ENCODE peak calls at places on chromosomes 11 and 22, in seven cellular contexts. One of them, this sample, is unnamed.

GRCh38 chr11:3905080-3905953 is 49.9 kb downstream of the STIM1 start:
- DNase-seq in left ventricle myocardium inferior: no peak
- DNase-seq in astrocyte: peak
- DNase-seq in neuronal stem cell: no peak
- DNase-seq in foreskin fibroblast: peak
- DNase-seq in pancreas: peak
- DNase-seq in cardiac fibroblast: peak
- DNase-seq in this sample: no peak

GRCh38 chr11:22752908-22753310 is 76.7 kb downstream of the SVIP start:
- DNase-seq in foreskin fibroblast: no peak
- DNase-seq in left ventricle myocardium inferior: no peak
- DNase-seq in cardiac fibroblast: no peak
- DNase-seq in pancreas: peak
- DNase-seq in astrocyte: no peak
- DNase-seq in neuronal stem cell: no peak
- DNase-seq in this sample: no peak

GRCh38 chr22:31748490-31748889 is 1.4 kb downstream of the PRR14L start:
- DNase-seq in neuronal stem cell: no peak
- DNase-seq in foreskin fibroblast: peak
- DNase-seq in pancreas: no peak
- DNase-seq in astrocyte: no peak
- DNase-seq in cardiac fibroblast: no peak
- DNase-seq in left ventricle myocardium inferior: no peak
- DNase-seq in this sample: no peak

GRCh38 chr11:77345621-77346020 is 44.1 kb upstream of the GDPD4 start:
- DNase-seq in neuronal stem cell: no peak
- DNase-seq in cardiac fibroblast: peak
- DNase-seq in foreskin fibroblast: peak
- DNase-seq in left ventricle myocardium inferior: no peak
- DNase-seq in astrocyte: peak
- DNase-seq in pancreas: no peak
- DNase-seq in this sample: peak

GRCh38 chr22:39135092-39135896 is 17.2 kb downstream of the CBX7 start:
- DNase-seq in foreskin fibroblast: peak
- DNase-seq in astrocyte: no peak
- DNase-seq in pancreas: no peak
- DNase-seq in left ventricle myocardium inferior: peak
- DNase-seq in cardiac fibroblast: peak
- DNase-seq in neuronal stem cell: no peak
- DNase-seq in this sample: peak

GRCh38 chr11:81869337-81870065 is 864.2 kb downstream of the FAM181B start:
- DNase-seq in left ventricle myocardium inferior: no peak
- DNase-seq in pancreas: no peak
- DNase-seq in cardiac fibroblast: peak
- DNase-seq in neuronal stem cell: no peak
- DNase-seq in foreskin fibroblast: no peak
- DNase-seq in astrocyte: peak
- DNase-seq in this sample: no peak

GRCh38 chr22:47304191-47304831 is 541.9 kb downstream of the TBC1D22A start:
- DNase-seq in foreskin fibroblast: no peak
- DNase-seq in pancreas: no peak
- DNase-seq in cardiac fibroblast: no peak
- DNase-seq in neuronal stem cell: no peak
- DNase-seq in astrocyte: no peak
- DNase-seq in left ventricle myocardium inferior: no peak
- DNase-seq in this sample: no peak

GRCh38 chr11:38788591-38788990 is 2190.6 kb upstream of the RAG2 start:
- DNase-seq in left ventricle myocardium inferior: no peak
- DNase-seq in foreskin fibroblast: no peak
- DNase-seq in cardiac fibroblast: peak
- DNase-seq in neuronal stem cell: no peak
- DNase-seq in astrocyte: peak
- DNase-seq in pancreas: no peak
- DNase-seq in this sample: no peak

GRCh38 chr11:41044747-41045146 is 414.7 kb downstream of the LRRC4C start:
- DNase-seq in cardiac fibroblast: no peak
- DNase-seq in left ventricle myocardium inferior: no peak
- DNase-seq in astrocyte: no peak
- DNase-seq in foreskin fibroblast: no peak
- DNase-seq in neuronal stem cell: no peak
- DNase-seq in pancreas: no peak
- DNase-seq in this sample: no peak

GRCh38 chr22:38080847-38081635 is 2.9 kb downstream of the SLC16A8 start:
- DNase-seq in astrocyte: peak
- DNase-seq in neuronal stem cell: no peak
- DNase-seq in foreskin fibroblast: peak
- DNase-seq in left ventricle myocardium inferior: peak
- DNase-seq in cardiac fibroblast: peak
- DNase-seq in pancreas: no peak
- DNase-seq in this sample: no peak

GRCh38 chr11:71423181-71423790 is 24.9 kb downstream of the DHCR7 start:
- DNase-seq in foreskin fibroblast: no peak
- DNase-seq in left ventricle myocardium inferior: no peak
- DNase-seq in astrocyte: no peak
- DNase-seq in neuronal stem cell: no peak
- DNase-seq in cardiac fibroblast: no peak
- DNase-seq in pancreas: no peak
- DNase-seq in this sample: no peak

GRCh38 chr11:87719311-87720073 is 455.8 kb downstream of the RAB38 start:
- DNase-seq in left ventricle myocardium inferior: no peak
- DNase-seq in cardiac fibroblast: peak
- DNase-seq in astrocyte: peak
- DNase-seq in neuronal stem cell: no peak
- DNase-seq in foreskin fibroblast: no peak
- DNase-seq in pancreas: no peak
- DNase-seq in this sample: no peak

GRCh38 chr22:46757104-46757503 is 5.3 kb upstream of the TBC1D22A start:
- DNase-seq in cardiac fibroblast: no peak
- DNase-seq in pancreas: no peak
- DNase-seq in foreskin fibroblast: no peak
- DNase-seq in left ventricle myocardium inferior: no peak
- DNase-seq in astrocyte: no peak
- DNase-seq in neuronal stem cell: no peak
- DNase-seq in this sample: no peak

GRCh38 chr11:86551286-86551685 is 121.1 kb downstream of the ME3 start:
- DNase-seq in foreskin fibroblast: peak
- DNase-seq in neuronal stem cell: no peak
- DNase-seq in astrocyte: peak
- DNase-seq in cardiac fibroblast: peak
- DNase-seq in left ventricle myocardium inferior: no peak
- DNase-seq in pancreas: peak
- DNase-seq in this sample: peak

GRCh38 chr11:45208135-45208534 is 61.7 kb downstream of the PRDM11 start:
- DNase-seq in cardiac fibroblast: no peak
- DNase-seq in left ventricle myocardium inferior: no peak
- DNase-seq in astrocyte: no peak
- DNase-seq in pancreas: no peak
- DNase-seq in neuronal stem cell: no peak
- DNase-seq in foreskin fibroblast: no peak
- DNase-seq in this sample: no peak

GRCh38 chr11:108927791-108928545 is 263.1 kb downstream of the DDX10 start:
- DNase-seq in foreskin fibroblast: peak
- DNase-seq in astrocyte: peak
- DNase-seq in cardiac fibroblast: peak
- DNase-seq in pancreas: no peak
- DNase-seq in left ventricle myocardium inferior: no peak
- DNase-seq in neuronal stem cell: no peak
- DNase-seq in this sample: no peak

GRCh38 chr11:134369656-134370525 is 38.1 kb downstream of the GLB1L2 start:
- DNase-seq in neuronal stem cell: no peak
- DNase-seq in foreskin fibroblast: no peak
- DNase-seq in astrocyte: no peak
- DNase-seq in cardiac fibroblast: no peak
- DNase-seq in pancreas: no peak
- DNase-seq in left ventricle myocardium inferior: no peak
- DNase-seq in this sample: no peak

GRCh38 chr11:75334402-75334891 is 17.0 kb downstream of the ARRB1 start:
- DNase-seq in left ventricle myocardium inferior: no peak
- DNase-seq in cardiac fibroblast: no peak
- DNase-seq in neuronal stem cell: no peak
- DNase-seq in pancreas: no peak
- DNase-seq in foreskin fibroblast: no peak
- DNase-seq in astrocyte: no peak
- DNase-seq in this sample: no peak

DNA sequence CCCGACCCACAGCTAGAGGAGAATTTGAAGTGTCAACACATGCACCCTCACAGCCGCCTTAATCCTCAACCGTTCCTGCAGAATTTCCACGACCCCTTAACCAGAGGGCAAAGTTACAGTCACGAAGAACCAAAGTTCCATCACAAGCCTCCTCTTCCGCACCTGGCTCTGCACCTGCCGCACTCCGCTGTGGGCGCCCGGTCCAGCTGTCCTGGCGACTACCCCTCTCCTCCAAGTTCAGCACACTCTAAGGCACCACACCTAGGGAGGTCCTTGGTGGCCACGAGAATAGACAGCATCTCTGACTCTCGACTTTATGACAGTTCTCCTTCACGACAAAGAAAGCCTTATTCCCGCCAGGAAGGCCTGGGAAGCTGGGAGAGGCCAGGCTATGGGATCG is 71.8 kb downstream of the ZC3H12C start:
- DNase-seq in pancreas: no peak
- DNase-seq in left ventricle myocardium inferior: no peak
- DNase-seq in foreskin fibroblast: no peak
- DNase-seq in cardiac fibroblast: no peak
- DNase-seq in astrocyte: no peak
- DNase-seq in neuronal stem cell: no peak
- DNase-seq in this sample: no peak
- H3K4me3 ChIP-seq in pancreas: no peak
- H3K4me3 ChIP-seq in left ventricle myocardium inferior: no peak
- H3K4me3 ChIP-seq in foreskin fibroblast: no peak
- H3K4me3 ChIP-seq in cardiac fibroblast: no peak
- H3K4me3 ChIP-seq in astrocyte: no peak
- H3K4me3 ChIP-seq in neuronal stem cell: no peak
- H3K4me3 ChIP-seq in this sample: no peak

DNA sequence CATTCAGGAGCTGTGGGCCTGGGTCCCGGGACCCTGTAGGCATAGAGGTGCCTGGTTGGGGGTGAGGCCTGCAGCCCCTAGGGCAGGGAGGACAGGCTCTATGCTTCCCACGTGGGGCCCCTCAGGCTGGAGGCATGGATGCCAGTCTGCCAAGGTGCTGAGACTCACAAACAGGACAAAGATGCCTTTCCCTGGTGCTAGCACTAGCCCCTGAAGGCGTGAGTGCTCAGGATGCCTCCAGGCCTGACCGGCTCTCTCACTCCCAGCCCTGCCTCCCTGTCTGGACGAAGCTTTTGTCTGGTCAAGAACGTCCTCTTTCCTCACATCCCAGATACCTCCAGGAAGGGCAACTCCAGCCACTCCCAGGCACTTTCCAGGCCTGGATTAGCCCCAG is 2.1 kb downstream of the CDC42BPG start:
- DNase-seq in pancreas: no peak
- DNase-seq in neuronal stem cell: no peak
- DNase-seq in foreskin fibroblast: no peak
- DNase-seq in cardiac fibroblast: no peak
- DNase-seq in astrocyte: no peak
- DNase-seq in left ventricle myocardium inferior: no peak
- DNase-seq in this sample: no peak
- H3K4me3 ChIP-seq in pancreas: no peak
- H3K4me3 ChIP-seq in neuronal stem cell: no peak
- H3K4me3 ChIP-seq in foreskin fibroblast: no peak
- H3K4me3 ChIP-seq in cardiac fibroblast: no peak
- H3K4me3 ChIP-seq in astrocyte: no peak
- H3K4me3 ChIP-seq in left ventricle myocardium inferior: no peak
- H3K4me3 ChIP-seq in this sample: no peak

GRCh38 chr11:112017538-112017937 is 7.7 kb upstream of the DLAT start:
- DNase-seq in astrocyte: peak
- DNase-seq in foreskin fibroblast: peak
- DNase-seq in pancreas: peak
- DNase-seq in cardiac fibroblast: peak
- DNase-seq in neuronal stem cell: no peak
- DNase-seq in left ventricle myocardium inferior: no peak
- DNase-seq in this sample: peak

GRCh38 chr11:112016088-112016764 is 9.0 kb upstream of the DLAT start:
- DNase-seq in neuronal stem cell: no peak
- DNase-seq in astrocyte: peak
- DNase-seq in foreskin fibroblast: peak
- DNase-seq in pancreas: peak
- DNase-seq in left ventricle myocardium inferior: no peak
- DNase-seq in cardiac fibroblast: peak
- DNase-seq in this sample: no peak

GRCh38 chr11:112016765-112017356 is 8.3 kb upstream of the DLAT start:
- DNase-seq in left ventricle myocardium inferior: no peak
- DNase-seq in neuronal stem cell: peak
- DNase-seq in pancreas: no peak
- DNase-seq in cardiac fibroblast: peak
- DNase-seq in foreskin fibroblast: peak
- DNase-seq in astrocyte: peak
- DNase-seq in this sample: peak

GRCh38 chr11:112012877-112013276 is 12.3 kb upstream of the DLAT start:
- DNase-seq in astrocyte: peak
- DNase-seq in foreskin fibroblast: peak
- DNase-seq in pancreas: no peak
- DNase-seq in left ventricle myocardium inferior: no peak
- DNase-seq in neuronal stem cell: no peak
- DNase-seq in cardiac fibroblast: peak
- DNase-seq in this sample: no peak

DNA sequence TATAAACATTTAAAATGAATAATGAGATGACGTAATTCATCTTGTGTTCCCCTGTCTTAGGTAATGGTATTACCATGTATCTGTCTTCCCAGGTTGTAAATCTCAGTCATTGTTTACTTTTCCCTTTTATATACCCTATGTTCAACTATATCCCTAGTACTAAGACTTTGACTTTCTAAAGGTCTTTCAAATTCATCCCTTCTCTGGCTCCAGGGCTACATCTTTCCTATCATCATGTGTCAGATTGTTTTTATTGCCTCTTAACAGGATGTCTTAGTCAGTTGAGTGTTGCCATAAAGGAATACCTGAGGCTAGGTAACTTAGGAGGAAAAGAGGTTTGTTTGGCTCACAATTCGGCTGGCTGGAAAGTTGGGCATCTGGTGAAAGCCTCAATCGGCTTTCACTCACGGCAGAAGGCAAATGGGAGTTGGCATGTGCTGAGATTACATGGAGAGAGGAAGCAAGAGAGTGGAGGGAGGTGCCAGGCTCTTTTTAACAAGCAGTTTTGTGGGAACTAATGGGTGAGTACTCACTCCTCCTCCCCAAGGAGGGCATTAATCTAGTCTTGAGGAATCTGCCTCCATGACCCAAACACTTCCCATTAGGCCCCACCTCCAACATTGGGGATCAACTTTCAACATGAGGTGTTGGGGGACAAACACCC is 11.6 kb upstream of the DLAT start:
- DNase-seq in left ventricle myocardium inferior: no peak
- DNase-seq in neuronal stem cell: no peak
- DNase-seq in pancreas: no peak
- DNase-seq in foreskin fibroblast: no peak
- DNase-seq in astrocyte: no peak
- DNase-seq in cardiac fibroblast: no peak
- DNase-seq in this sample: no peak
- H3K4me3 ChIP-seq in left ventricle myocardium inferior: no peak
- H3K4me3 ChIP-seq in neuronal stem cell: no peak
- H3K4me3 ChIP-seq in pancreas: no peak
- H3K4me3 ChIP-seq in foreskin fibroblast: no peak
- H3K4me3 ChIP-seq in astrocyte: no peak
- H3K4me3 ChIP-seq in cardiac fibroblast: no peak
- H3K4me3 ChIP-seq in this sample: no peak

DNA sequence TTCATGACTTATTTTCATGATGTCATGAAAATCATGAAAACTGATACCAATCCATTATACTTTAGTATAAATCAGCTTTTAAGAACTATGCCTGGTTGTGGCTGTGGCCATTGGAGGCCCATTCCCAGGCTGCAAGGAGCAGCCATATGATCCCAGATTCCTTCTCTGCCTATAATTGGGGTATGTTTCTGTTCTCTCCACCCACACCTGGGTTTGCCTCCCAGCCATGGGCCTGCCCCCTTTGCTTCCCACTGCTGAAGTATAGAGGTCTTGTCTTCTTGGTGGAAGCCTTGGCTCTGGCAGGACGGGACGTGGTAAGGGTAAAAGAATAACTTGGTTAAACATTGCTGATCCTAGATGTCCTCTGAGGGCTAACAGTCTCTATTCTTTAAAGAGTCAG is 2.3 kb downstream of the MICAL2 start:
- DNase-seq in left ventricle myocardium inferior: no peak
- DNase-seq in neuronal stem cell: no peak
- DNase-seq in foreskin fibroblast: no peak
- DNase-seq in astrocyte: no peak
- DNase-seq in pancreas: no peak
- DNase-seq in cardiac fibroblast: no peak
- DNase-seq in this sample: no peak
- H3K4me3 ChIP-seq in left ventricle myocardium inferior: peak
- H3K4me3 ChIP-seq in neuronal stem cell: no peak
- H3K4me3 ChIP-seq in foreskin fibroblast: no peak
- H3K4me3 ChIP-seq in astrocyte: peak
- H3K4me3 ChIP-seq in pancreas: no peak
- H3K4me3 ChIP-seq in cardiac fibroblast: peak
- H3K4me3 ChIP-seq in this sample: no peak

This sample was measured in MG63.